ENCODE peak calls at places on chromosomes 16 and 17, in five cellular contexts. N is A549, P is lower leg skin, K is vagina, Z is IMR-90. H is an unnamed sample.

GRCh38 chr16:17469742-17470001 is 1.1 kb downstream of the XYLT1 start:
- DNase-seq in N (no peak), P (no peak), K (no peak), Z (no peak), H (no peak)

GRCh38 chr16:56549744-56550385 is 15.0 kb upstream of the MT4 start:
- DNase-seq in N (no peak), P (no peak), K (no peak), Z (peak; percentile 28), H (no peak)

GRCh38 chr17:36136031-36136430 is 32.4 kb downstream of the CCL4 start:
- DNase-seq in N (no peak), P (no peak), K (no peak), Z (no peak), H (no peak)

GRCh38 chr16:79139799-79140198 is 460.7 kb downstream of the MAF start:
- DNase-seq in N (no peak), P (no peak), K (no peak), Z (no peak), H (no peak)

GRCh38 chr17:47850692-47851573 is at the start of gene SP6:
- DNase-seq in N (peak; percentile 76), P (peak; percentile 34), K (no peak), Z (peak; percentile 51), H (peak; percentile 91)

GRCh38 chr16:14300631-14301149 is 229.6 kb downstream of the MRTFB start:
- DNase-seq in N (peak; percentile 91), P (peak; percentile 81), K (no peak), Z (peak; percentile 85), H (peak; percentile 69)

GRCh38 chr16:52634101-52634500 is 87.2 kb upstream of the TOX3 start:
- DNase-seq in N (no peak), P (no peak), K (no peak), Z (no peak), H (no peak)

GRCh38 chr16:25012525-25012991 is 2.6 kb downstream of the ARHGAP17 start:
- DNase-seq in N (peak; percentile 49), P (no peak), K (no peak), Z (peak; percentile 76), H (peak; percentile 59)

GRCh38 chr17:77786090-77786489 is 172.4 kb upstream of the TNRC6C start:
- DNase-seq in N (no peak), P (no peak), K (no peak), Z (no peak), H (no peak)

GRCh38 chr17:62901544-62901943 is 64.5 kb upstream of the TANC2 start:
- DNase-seq in N (no peak), P (no peak), K (no peak), Z (no peak), H (no peak)

GRCh38 chr16:85353839-85354622 is 241.8 kb upstream of the CIBAR2 start:
- DNase-seq in N (no peak), P (peak; percentile 68), K (no peak), Z (no peak), H (peak; percentile 76)

GRCh38 chr16:59690216-59690615 is 956.1 kb upstream of the GOT2 start:
- DNase-seq in N (no peak), P (no peak), K (no peak), Z (no peak), H (no peak)

GRCh38 chr17:42744283-42744805 is 496 bp downstream of the EZH1 start:
- DNase-seq in N (peak; percentile 80), P (peak; percentile 68), K (no peak), Z (peak; percentile 41), H (peak; percentile 80)

GRCh38 chr16:4533490-4533889 is 5.1 kb downstream of the CDIP1 start:
- DNase-seq in N (no peak), P (no peak), K (no peak), Z (no peak), H (no peak)

GRCh38 chr17:17740627-17741237 is 59.5 kb downstream of the RAI1 start:
- DNase-seq in N (no peak), P (no peak), K (no peak), Z (no peak), H (no peak)

GRCh38 chr17:57892820-57893595 is 43.2 kb upstream of the MRPS23 start:
- DNase-seq in N (peak; percentile 92), P (peak; percentile 95), K (peak; percentile 99), Z (peak; percentile 98), H (peak; percentile 81)

GRCh38 chr17:62653831-62654829 is 26.7 kb downstream of the MRC2 start:
- DNase-seq in N (no peak), P (no peak), K (peak; percentile 87), Z (peak; percentile 38), H (peak; percentile 28)

GRCh38 chr17:45428050-45428953 is 4.4 kb downstream of the ARHGAP27 start:
- DNase-seq in N (peak; percentile 83), P (no peak), K (no peak), Z (peak; percentile 42), H (peak; percentile 84)

GRCh38 chr16:6066601-6067000 is 969.0 kb upstream of the EEF2KMT start:
- DNase-seq in N (no peak), P (no peak), K (no peak), Z (no peak), H (no peak)

GRCh38 chr17:11182430-11182829 is 58.6 kb upstream of the SHISA6 start:
- DNase-seq in N (no peak), P (no peak), K (no peak), Z (no peak), H (no peak)

GRCh38 chr16:50602531-50603205 is 54.5 kb downstream of the NKD1 start:
- DNase-seq in N (no peak), P (peak; percentile 43), K (no peak), Z (no peak), H (peak; percentile 27)

GRCh38 chr17:63405020-63405419 is 41.1 kb downstream of the CYB561 start:
- DNase-seq in N (no peak), P (no peak), K (no peak), Z (no peak), H (no peak)

GRCh38 chr16:82855471-82855870 is 228.7 kb downstream of the CDH13 start:
- DNase-seq in N (no peak), P (no peak), K (no peak), Z (no peak), H (no peak)

GRCh38 chr16:69393898-69394849 is 8.4 kb upstream of the TERF2 start:
- DNase-seq in N (no peak), P (no peak), K (no peak), Z (peak; percentile 37), H (no peak)

GRCh38 chr17:44307387-44308186 is 814 bp upstream of the RUNDC3A start:
- DNase-seq in N (peak; percentile 65), P (no peak), K (no peak), Z (no peak), H (peak; percentile 25)

GRCh38 chr17:53101706-53102105 is 721.0 kb upstream of the KIF2B start:
- DNase-seq in N (no peak), P (no peak), K (no peak), Z (no peak), H (no peak)

GRCh38 chr17:51064061-51064735 is 56.5 kb downstream of the SPAG9 start:
- DNase-seq in N (no peak), P (no peak), K (no peak), Z (no peak), H (no peak)

GRCh38 chr17:17897442-17897841 is 60.7 kb upstream of the SREBF1 start:
- DNase-seq in N (no peak), P (no peak), K (no peak), Z (no peak), H (no peak)

GRCh38 chr17:39660011-39660360 is 5.2 kb upstream of the TCAP start:
- DNase-seq in N (no peak), P (no peak), K (no peak), Z (no peak), H (no peak)

GRCh38 chr17:83012873-83013778 is 66.3 kb upstream of the METRNL start:
- DNase-seq in N (no peak), P (no peak), K (no peak), Z (peak; percentile 97), H (no peak)

GRCh38 chr17:15263680-15264079 is 1.4 kb downstream of the PMP22 start:
- DNase-seq in N (no peak), P (no peak), K (no peak), Z (no peak), H (no peak)
- H3K4me3 ChIP-seq in N (peak overlapping the region; percentile 70), P (no peak overlapping the region), K (peak overlapping the region; percentile 84), Z (no peak overlapping the region), H (peak overlapping the region; percentile 53)

DNA sequence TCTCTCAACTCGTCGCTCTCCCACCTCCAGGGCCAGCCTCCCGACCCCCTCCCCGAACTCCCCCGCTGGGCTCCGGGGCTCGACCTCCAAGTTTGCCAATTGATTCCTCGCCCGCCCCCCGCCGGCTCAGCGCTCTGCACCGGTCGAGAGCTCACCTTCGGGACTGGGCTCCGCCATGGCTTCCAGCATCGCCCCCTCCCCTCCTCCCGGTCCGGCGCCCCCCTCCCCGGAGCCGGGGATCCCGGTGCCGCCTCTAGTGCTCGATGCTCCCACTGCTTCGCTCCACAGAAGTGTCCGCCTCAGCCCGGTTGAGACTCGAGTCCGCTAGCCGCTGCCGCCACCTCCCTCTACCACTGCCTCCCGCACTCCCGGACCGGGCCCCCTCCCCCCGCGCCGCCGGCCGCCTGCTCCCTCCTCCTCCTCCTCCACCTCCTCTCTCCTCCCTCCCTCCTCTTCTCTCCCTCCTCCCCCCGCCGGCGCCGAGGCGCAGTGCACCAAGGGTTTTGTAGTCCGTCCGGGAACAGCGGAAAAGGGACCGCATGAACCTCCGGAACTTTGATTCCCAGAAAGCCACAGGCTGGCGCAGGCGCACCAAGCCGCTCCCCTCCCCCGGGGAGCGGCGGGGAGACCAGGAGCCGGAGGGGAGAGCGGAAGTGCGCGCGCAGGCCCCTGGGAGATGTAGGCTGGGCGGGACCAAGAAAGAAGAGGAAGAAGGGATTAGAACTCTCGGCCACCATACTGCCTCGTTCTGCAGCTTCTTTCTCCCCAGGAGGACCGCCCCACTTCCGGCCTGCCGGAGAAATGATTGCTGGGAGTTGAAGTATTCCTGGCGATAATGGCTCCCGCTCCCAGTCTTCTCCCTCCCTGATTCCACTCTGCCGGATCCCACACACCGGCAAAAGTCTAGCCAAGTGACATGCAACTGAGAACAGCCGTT is at the start of gene PHF23:
- DNase-seq in N (peak; percentile 100), P (peak; percentile 99), K (peak; percentile 100), Z (peak; percentile 99), H (peak; percentile 99)
- TF ChIP-seq POLR2A in N (peak; percentile 70), P (peak; percentile 40), K (peak; percentile 83), Z (no peak), H (peak; percentile 80)

GRCh38 chr17:8224891-8225812 is 14.8 kb upstream of the AURKB start:
- DNase-seq in N (no peak), P (no peak), K (no peak), Z (no peak), H (no peak)
- H3K4me3 ChIP-seq in N (no peak overlapping the region), P (no peak overlapping the region), K (no peak overlapping the region), Z (no peak overlapping the region), H (no peak overlapping the region)

GRCh38 chr16:2537451-2538379 is at the start of gene PDPK1:
- DNase-seq in N (peak; percentile 95), P (peak; percentile 91), K (peak; percentile 94), Z (peak; percentile 92), H (peak; percentile 95)
- TF ChIP-seq POLR2A in N (peak; percentile 54), P (no peak), K (peak; percentile 44), Z (peak; percentile 73), H (peak; percentile 67)

DNA sequence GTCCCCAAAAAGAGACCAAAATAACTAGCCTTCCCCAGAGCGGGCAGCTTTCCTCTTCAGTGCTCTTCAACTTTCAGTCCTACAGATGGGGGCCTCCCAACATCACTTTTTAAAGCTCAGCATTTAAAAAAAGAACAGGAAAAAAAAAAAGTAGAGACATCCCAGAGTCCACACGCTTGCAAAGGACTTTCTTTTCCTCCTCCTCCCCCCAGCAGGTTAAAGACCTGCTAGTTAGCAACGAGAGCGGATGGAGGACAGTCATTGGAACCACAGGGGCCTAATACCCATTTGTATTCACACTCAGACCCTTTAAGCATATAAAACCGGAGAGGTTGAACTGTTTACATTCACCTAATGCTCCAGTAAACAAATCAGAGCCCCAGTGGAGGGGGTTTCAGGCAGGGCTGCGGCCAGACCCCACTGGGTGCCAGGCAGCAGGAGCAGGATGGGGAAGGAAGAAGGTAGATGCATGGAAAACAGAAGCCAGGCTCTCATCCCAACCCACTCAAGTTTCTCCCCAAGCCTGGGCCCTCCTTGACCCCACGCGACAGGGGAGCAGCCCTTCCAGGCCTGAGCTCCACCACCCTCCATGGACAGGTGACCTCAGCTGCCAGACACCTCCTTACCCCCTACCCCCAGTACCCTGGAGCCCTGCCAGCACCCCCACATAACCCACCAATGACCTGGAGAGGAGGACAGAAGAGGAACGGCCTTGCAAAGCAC is 15.2 kb downstream of the ZFHX3 start:
- DNase-seq in N (no peak), P (no peak), K (no peak), Z (no peak), H (no peak)
- H3K4me3 ChIP-seq in N (no peak overlapping the region), P (no peak overlapping the region), K (no peak overlapping the region), Z (no peak overlapping the region), H (no peak overlapping the region)